ENCODE peak calls at places on chromosomes 6 and 20, in five cellular contexts. M is left colon, N is heart left ventricle, Z is NCI-H1092 treated with DMSO at 0.1 percent for 48 hours, G is Kasumi-1. P is an unnamed sample.

GRCh38 chr20:42442728-42443127 is 747.0 kb downstream of the PTPRT start:
- DNase-seq in N (no peak), G (no peak), M (no peak), Z (no peak), P (no peak)

GRCh38 chr6:154341876-154342275 is 14.7 kb downstream of the IPCEF1 start:
- DNase-seq in Z (no peak), N (no peak), G (no peak), M (no peak), P (no peak)

GRCh38 chr6:43604174-43604573 is 24.9 kb downstream of the GTPBP2 start:
- DNase-seq in G (no peak), N (no peak), Z (no peak), M (no peak), P (no peak)

GRCh38 chr6:3526962-3527796 is 70.3 kb upstream of the SLC22A23 start:
- DNase-seq in Z (no peak), M (no peak), G (no peak), N (no peak), P (no peak)

GRCh38 chr6:43990275-43990626 is 137.0 kb downstream of the MRPL14 start:
- DNase-seq in G (no peak), M (no peak), N (no peak), Z (no peak), P (peak; percentile 15)

GRCh38 chr6:13273931-13274706 is 54.2 kb downstream of the TBC1D7 start:
- DNase-seq in M (peak; percentile 51), G (peak; percentile 62), N (peak; percentile 68), Z (no peak), P (no peak)

GRCh38 chr6:122696079-122696478 is 83.4 kb upstream of the FABP7 start:
- DNase-seq in G (no peak), M (no peak), N (no peak), Z (no peak), P (no peak)

GRCh38 chr6:137043710-137044365 is 927 bp downstream of the IL20RA start:
- DNase-seq in N (peak; percentile 51), Z (peak; percentile 28), M (no peak), G (no peak), P (no peak)

GRCh38 chr6:28923318-28924102 is at the start of gene TRIM27:
- DNase-seq in M (peak; percentile 95), Z (peak; percentile 77), N (peak; percentile 96), G (peak; percentile 75), P (peak; percentile 93)

GRCh38 chr6:18182568-18182967 is 27.3 kb downstream of the KDM1B start:
- DNase-seq in G (no peak), N (no peak), M (no peak), Z (no peak), P (no peak)

GRCh38 chr20:9590189-9590588 is 75.8 kb downstream of the LAMP5 start:
- DNase-seq in N (no peak), M (no peak), G (no peak), Z (no peak), P (peak; percentile 14)

GRCh38 chr6:88174906-88175305 is 8.8 kb upstream of the CNR1 start:
- DNase-seq in N (no peak), M (no peak), G (no peak), Z (no peak), P (no peak)

GRCh38 chr20:39048000-39048696 is 86.0 kb downstream of the DHX35 start:
- DNase-seq in G (peak; percentile 37), N (peak; percentile 89), M (peak; percentile 87), Z (peak; percentile 30), P (peak; percentile 90)

GRCh38 chr20:4740774-4741431 is 19.2 kb downstream of the PRND start:
- DNase-seq in G (peak; percentile 29), N (no peak), Z (peak; percentile 46), M (peak; percentile 69), P (no peak)

GRCh38 chr6:135680964-135681913 is 170.3 kb upstream of the PDE7B start:
- DNase-seq in G (no peak), Z (peak; percentile 66), N (no peak), M (no peak), P (no peak)

GRCh38 chr6:158406736-158407135 is 94.5 kb downstream of the TULP4 start:
- DNase-seq in N (no peak), M (no peak), Z (no peak), G (no peak), P (no peak)

GRCh38 chr6:169263836-169264608 is 10.4 kb upstream of the THBS2 start:
- DNase-seq in G (no peak), Z (peak; percentile 90), N (no peak), M (peak; percentile 23), P (peak; percentile 57)

GRCh38 chr6:21947751-21948386 is 349.0 kb downstream of the PRL start:
- DNase-seq in Z (no peak), N (no peak), G (peak; percentile 4), M (no peak), P (no peak)

GRCh38 chr20:8693709-8694108 is 375.2 kb upstream of the PLCB4 start:
- DNase-seq in N (no peak), M (no peak), Z (no peak), G (no peak), P (no peak)

GRCh38 chr6:89630488-89630887 is 8.1 kb downstream of the LYRM2 start:
- DNase-seq in N (peak; percentile 78), M (no peak), G (no peak), Z (no peak), P (no peak)

GRCh38 chr20:46350201-46350985 is 42.1 kb upstream of the CDH22 start:
- DNase-seq in G (no peak), M (no peak), Z (no peak), N (no peak), P (no peak)

GRCh38 chr6:144568241-144568640 is 283.1 kb downstream of the UTRN start:
- DNase-seq in G (no peak), Z (no peak), M (no peak), N (no peak), P (no peak)

GRCh38 chr20:62367136-62367482 is at the start of gene LAMA5:
- DNase-seq in Z (no peak), G (no peak), N (peak; percentile 76), M (peak; percentile 60), P (peak; percentile 66)

GRCh38 chr6:11752350-11752749 is 26.3 kb downstream of the ADTRP start:
- DNase-seq in Z (no peak), M (no peak), N (no peak), G (no peak), P (no peak)

GRCh38 chr20:17498181-17498580 is 33.0 kb downstream of the BFSP1 start:
- DNase-seq in M (no peak), Z (peak; percentile 37), N (no peak), G (no peak), P (no peak)

GRCh38 chr6:124964764-124965105 is 2.5 kb downstream of the RNF217 start:
- DNase-seq in N (no peak), Z (no peak), M (no peak), G (no peak), P (no peak)

P was measured in pancreas.